ENCODE peak calls at places on chromosomes 1 and 21, in seven cellular contexts. J, H, X, Q, U, P and T are unnamed samples.

GRCh38 chr21:45920824-45921600 is 60.6 kb upstream of the COL6A1 start:
- DNase-seq in Q (no peak), J (no peak), H (no peak), X (no peak), U (peak), P (peak), T (no peak)

GRCh38 chr1:38915352-38915948 is 26.2 kb downstream of the RHBDL2 start:
- DNase-seq in Q (no peak), J (no peak), X (no peak), U (no peak), P (no peak), H (peak), T (no peak)

GRCh38 chr1:59814901-59815825 is at the start of gene HOOK1:
- DNase-seq in U (no peak), X (no peak), J (no peak), Q (no peak), P (no peak), H (no peak), T (no peak)

GRCh38 chr21:46021978-46022544 is 40.5 kb downstream of the COL6A1 start:
- DNase-seq in X (peak), Q (no peak), H (peak), P (no peak), U (no peak), J (no peak), T (no peak)

GRCh38 chr1:233443040-233443439 is 115.5 kb downstream of the MAP3K21 start:
- DNase-seq in J (no peak), Q (no peak), U (no peak), X (no peak), H (peak), P (peak), T (no peak)

GRCh38 chr1:234771642-234772344 is 161.8 kb upstream of the IRF2BP2 start:
- DNase-seq in H (peak), X (no peak), Q (no peak), P (no peak), U (no peak), J (no peak), T (no peak)

GRCh38 chr1:201590474-201590873 is 51.5 kb downstream of the NAV1 start:
- DNase-seq in U (no peak), X (no peak), Q (no peak), J (no peak), H (no peak), P (no peak), T (no peak)

GRCh38 chr1:35882945-35883680 is at the start of gene AGO1:
- DNase-seq in X (peak), H (peak), U (peak), J (peak), Q (peak), P (peak), T (peak)

GRCh38 chr1:118636004-118636403 is 352.1 kb downstream of the TBX15 start:
- DNase-seq in Q (no peak), U (no peak), H (no peak), J (no peak), X (no peak), P (no peak), T (no peak)

GRCh38 chr21:28737671-28738279 is 254.9 kb downstream of the LTN1 start:
- DNase-seq in Q (no peak), U (no peak), P (peak), J (no peak), H (peak), X (no peak), T (peak)

GRCh38 chr1:160993544-160993943 is 27.4 kb downstream of the F11R start:
- DNase-seq in J (no peak), P (peak), U (peak), X (peak), Q (peak), H (peak), T (peak)

GRCh38 chr1:75310067-75310466 is 175.9 kb downstream of the LHX8 start:
- DNase-seq in X (no peak), P (peak), Q (no peak), U (no peak), J (no peak), H (peak), T (peak)

GRCh38 chr21:31254131-31254530 is 89.9 kb downstream of the TIAM1 start:
- DNase-seq in H (no peak), J (no peak), U (no peak), P (no peak), X (no peak), Q (no peak), T (no peak)

GRCh38 chr1:193069748-193070394 is 10.5 kb downstream of the RO60 start:
- DNase-seq in Q (peak), X (peak), U (no peak), H (no peak), P (peak), J (no peak), T (no peak)

GRCh38 chr1:84632142-84632541 is 57.9 kb upstream of the CTBS start:
- DNase-seq in X (no peak), J (no peak), U (no peak), Q (no peak), P (no peak), H (no peak), T (no peak)

GRCh38 chr1:157652859-157653493 is 47.6 kb downstream of the FCRL3 start:
- DNase-seq in Q (peak), U (no peak), H (no peak), X (no peak), P (no peak), J (no peak), T (no peak)

GRCh38 chr1:244964112-244964971 is 100.0 kb upstream of the HNRNPU start:
- DNase-seq in U (peak), P (peak), J (no peak), Q (no peak), H (peak), X (peak), T (peak)

GRCh38 chr1:84957956-84958355 is 39.0 kb downstream of the MCOLN2 start:
- DNase-seq in Q (no peak), P (peak), X (no peak), U (no peak), H (no peak), J (no peak), T (peak)

GRCh38 chr1:81050390-81050789 is 750.3 kb upstream of the ADGRL2 start:
- DNase-seq in U (no peak), P (no peak), H (no peak), X (no peak), Q (no peak), J (no peak), T (no peak)

GRCh38 chr1:67162954-67163353 is 3.3 kb upstream of the IL23R start:
- DNase-seq in H (peak), X (no peak), U (peak), J (no peak), Q (peak), P (no peak), T (peak)

GRCh38 chr1:41175546-41175945 is 66.6 kb downstream of the SCMH1 start:
- DNase-seq in X (no peak), Q (no peak), P (no peak), J (no peak), H (peak), U (no peak), T (peak)

GRCh38 chr1:4003846-4004505 is 103.9 kb upstream of the C1orf174 start:
- DNase-seq in Q (no peak), U (no peak), P (no peak), X (no peak), J (no peak), H (no peak), T (no peak)

GRCh38 chr21:16563111-16563510 is 833.3 kb downstream of the USP25 start:
- DNase-seq in J (no peak), U (no peak), Q (no peak), X (no peak), H (peak), P (no peak), T (no peak)

GRCh38 chr1:153866045-153866850 is 56.5 kb downstream of the GATAD2B start:
- DNase-seq in H (peak), P (peak), Q (peak), J (no peak), U (peak), X (peak), T (peak)

GRCh38 chr21:26565546-26565945 is 7.5 kb downstream of the CYYR1 start:
- DNase-seq in Q (no peak), J (no peak), P (no peak), H (no peak), X (no peak), U (no peak), T (no peak)

DNA sequence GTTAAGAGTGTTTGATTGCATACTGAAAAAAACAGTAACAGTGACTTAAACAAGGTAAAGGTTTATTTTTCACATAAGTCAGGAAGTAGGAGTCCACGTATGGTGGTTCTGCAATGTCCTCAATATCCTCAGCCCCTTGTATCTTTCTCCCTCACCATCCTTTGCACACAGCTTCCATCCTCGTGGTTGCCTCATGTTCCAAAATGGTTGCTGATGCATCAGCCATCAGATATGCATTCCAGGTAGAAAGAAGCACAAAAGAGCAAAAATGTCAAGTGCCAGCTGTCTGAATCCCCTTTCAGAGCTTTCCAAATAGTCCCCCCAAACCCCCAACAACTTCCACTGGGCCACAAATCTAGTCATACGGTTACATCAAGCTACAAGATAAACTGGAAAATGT is 138.1 kb downstream of the SYF2 start:
- DNase-seq in U (no peak), X (no peak), Q (no peak), J (no peak), P (no peak), H (no peak), T (no peak)
- H3K4me3 ChIP-seq in U (no peak), X (no peak), Q (no peak), J (no peak), P (no peak), H (no peak), T (no peak)

GRCh38 chr1:47232187-47232874 is at the start of gene TAL1:
- DNase-seq in Q (no peak), P (no peak), H (no peak), U (no peak), J (peak), X (no peak), T (no peak)

GRCh38 chr1:47231314-47232186 is 475 bp downstream of the TAL1 start:
- DNase-seq in P (peak), X (peak), H (peak), Q (peak), J (peak), U (peak), T (peak)

GRCh38 chr1:47229031-47229831 is 2.8 kb downstream of the TAL1 start:
- DNase-seq in J (no peak), Q (no peak), U (no peak), X (no peak), H (no peak), P (no peak), T (no peak)

GRCh38 chr1:47229884-47230691 is 1.9 kb downstream of the TAL1 start:
- DNase-seq in P (no peak), Q (no peak), H (no peak), U (no peak), X (no peak), J (no peak), T (peak)

GRCh38 chr1:47230692-47231313 is 1.2 kb downstream of the TAL1 start:
- DNase-seq in X (no peak), P (no peak), H (no peak), U (no peak), Q (no peak), J (peak), T (no peak)
- H3K4me3 ChIP-seq in X (no peak), P (no peak), H (no peak), U (no peak), Q (no peak), J (peak), T (no peak)

DNA sequence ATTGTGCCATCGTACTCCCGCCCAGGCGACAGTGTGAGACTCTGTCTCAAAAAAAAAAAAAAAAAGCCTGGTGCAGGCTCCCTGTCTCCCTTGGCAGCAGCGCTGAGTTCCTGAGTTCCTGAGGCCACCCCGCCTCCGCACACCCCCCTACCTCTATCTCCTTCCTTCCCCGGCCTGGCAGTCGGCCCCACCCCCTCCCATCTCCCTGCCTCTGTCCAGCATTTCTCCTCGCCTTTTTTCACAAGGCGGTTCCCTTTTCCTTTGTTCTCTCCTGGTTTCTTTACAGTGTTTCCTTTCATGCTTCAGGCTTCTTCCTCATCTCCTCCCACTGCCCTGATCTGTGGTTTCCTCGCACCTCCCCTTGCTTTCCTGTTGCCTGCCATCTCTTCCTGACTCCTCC is 2.7 kb downstream of the RORC start:
- DNase-seq in H (peak), X (no peak), U (no peak), J (peak), Q (no peak), P (peak), T (peak)
- H3K4me3 ChIP-seq in H (no peak), X (no peak), U (no peak), J (no peak), Q (no peak), P (no peak), T (no peak)

GRCh38 chr1:90926971-90927370 is 94.9 kb downstream of the ZNF644 start:
- DNase-seq in U (no peak), H (no peak), Q (no peak), J (no peak), P (no peak), X (no peak), T (no peak)
- H3K4me3 ChIP-seq in U (no peak), H (no peak), Q (no peak), J (no peak), P (no peak), X (no peak), T (no peak)

GRCh38 chr1:15802234-15802965 is 5.0 kb downstream of the UQCRHL start:
- DNase-seq in J (no peak), Q (no peak), P (peak), H (peak), X (peak), U (no peak), T (no peak)

GRCh38 chr1:15796086-15796462 is 11.4 kb downstream of the UQCRHL start:
- DNase-seq in Q (no peak), X (no peak), U (no peak), H (no peak), P (no peak), J (no peak), T (no peak)

GRCh38 chr1:15799928-15800835 is 7.3 kb downstream of the UQCRHL start:
- DNase-seq in H (peak), J (peak), X (peak), U (peak), Q (no peak), P (peak), T (no peak)

GRCh38 chr1:15797614-15798390 is 9.6 kb downstream of the UQCRHL start:
- DNase-seq in X (peak), J (no peak), H (peak), P (no peak), U (no peak), Q (no peak), T (no peak)

DNA sequence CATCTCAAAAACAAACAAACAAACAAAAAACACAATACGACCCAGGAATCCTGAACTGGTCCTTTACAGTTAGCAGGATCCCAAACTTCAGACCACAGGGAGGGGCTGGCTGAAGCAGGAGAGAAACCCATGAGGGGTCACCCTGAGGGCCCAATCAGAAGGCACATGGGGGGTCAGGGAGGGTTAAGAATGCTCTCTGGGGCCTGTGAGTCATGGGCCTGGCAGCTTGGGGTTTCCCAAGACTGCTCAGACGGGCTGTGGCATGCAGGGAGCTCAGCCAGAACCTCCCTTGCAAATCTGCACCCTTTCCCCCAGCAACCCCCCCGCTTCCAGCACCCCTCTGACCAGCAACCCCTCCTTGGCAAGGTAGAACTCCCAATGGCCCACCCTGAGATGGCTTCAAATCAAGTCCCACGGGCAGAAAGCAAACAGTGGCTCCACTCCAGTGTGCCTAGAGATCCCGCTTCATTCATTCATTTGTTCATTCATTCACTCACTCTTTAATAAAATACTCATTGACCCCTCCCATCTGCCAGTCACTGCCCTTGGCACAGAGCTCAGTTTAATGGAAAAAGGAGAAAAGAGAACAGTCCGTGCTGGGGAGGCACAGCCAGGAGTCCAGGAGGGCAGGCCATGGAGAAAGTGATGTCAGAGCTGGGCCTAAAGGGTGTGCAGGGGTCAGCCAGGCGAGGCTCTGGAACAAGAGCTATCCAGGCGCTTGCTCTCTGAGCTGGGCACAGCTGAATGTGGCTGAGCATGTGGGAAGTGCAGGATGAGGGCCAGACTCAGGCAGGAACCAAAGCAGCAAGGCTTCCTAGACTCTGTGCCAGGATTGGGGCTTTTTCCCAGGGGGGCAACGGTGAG is 8.2 kb downstream of the UQCRHL start:
- DNase-seq in P (peak), Q (peak), X (peak), H (peak), U (peak), J (peak), T (peak)
- H3K4me3 ChIP-seq in P (peak), Q (no peak), X (no peak), H (no peak), U (no peak), J (no peak), T (no peak)

DNA sequence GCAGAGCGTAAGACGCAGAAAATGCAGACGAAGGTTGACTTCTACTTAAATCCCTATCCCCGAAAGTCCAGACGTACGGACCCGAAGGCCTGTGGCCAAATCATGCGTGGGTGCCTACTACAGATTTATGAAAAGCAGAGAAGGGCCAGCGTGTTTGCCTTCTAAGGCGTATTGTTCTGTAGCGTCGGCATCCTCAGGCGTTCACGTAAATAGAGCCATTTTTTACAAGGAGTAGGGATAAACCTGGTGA is 241 bp upstream of the GIPC2 start:
- DNase-seq in U (no peak), Q (no peak), X (no peak), H (no peak), P (no peak), J (no peak), T (no peak)
- H3K4me3 ChIP-seq in U (peak), Q (no peak), X (peak), H (peak), P (peak), J (peak), T (peak)